ENCODE peak calls at places on chromosomes 12 and 14, in four cellular contexts. K, S, W and C are unnamed samples.
A peak's percentile ranks its signal among the peaks of the same experiment; 100 is the strongest.

GRCh38 chr12:67667276-67668073 is 18.9 kb downstream of the DYRK2 start:
- DNase-seq in K (no peak), S (no peak), W (no peak), C (no peak)

GRCh38 chr14:63180017-63180416 is 24.2 kb upstream of the RHOJ start:
- DNase-seq in K (no peak), S (no peak), W (no peak), C (no peak)

GRCh38 chr14:102668291-102668873 is 75.9 kb downstream of the RCOR1 start:
- DNase-seq in K (no peak), S (no peak), W (no peak), C (no peak)

GRCh38 chr14:51454351-51454750 is 197.4 kb upstream of the FRMD6 start:
- DNase-seq in K (no peak), S (no peak), W (no peak), C (no peak)

GRCh38 chr12:116172224-116172849 is 105.2 kb downstream of the MED13L start:
- DNase-seq in K (no peak), S (no peak), W (peak; percentile 46), C (no peak)

GRCh38 chr14:103349982-103350381 is 15.9 kb downstream of the EIF5 start:
- DNase-seq in K (no peak), S (no peak), W (no peak), C (no peak)

GRCh38 chr12:27206801-27207502 is 37.1 kb upstream of the STK38L start:
- DNase-seq in K (no peak), S (no peak), W (no peak), C (no peak)

GRCh38 chr12:102026728-102027127 is 35.1 kb downstream of the WASHC3 start:
- DNase-seq in K (no peak), S (no peak), W (no peak), C (no peak)

GRCh38 chr14:52315355-52315718 is 1.2 kb downstream of the PTGER2 start:
- DNase-seq in K (no peak), S (no peak), W (no peak), C (no peak)

GRCh38 chr12:115375188-115375991 is 691.4 kb upstream of the TBX3 start:
- DNase-seq in K (no peak), S (peak; percentile 66), W (peak; percentile 61), C (peak; percentile 65)

GRCh38 chr14:93857081-93857480 is 68.8 kb upstream of the PRIMA1 start:
- DNase-seq in K (no peak), S (no peak), W (no peak), C (no peak)

GRCh38 chr12:113222730-113223531 is 1.7 kb downstream of the TPCN1 start:
- DNase-seq in K (peak; percentile 66), S (no peak), W (no peak), C (no peak)

GRCh38 chr14:76939015-76939742 is 89.3 kb downstream of the IRF2BPL start:
- DNase-seq in K (no peak), S (no peak), W (no peak), C (no peak)

GRCh38 chr14:103879570-103880333 is 32.4 kb upstream of the PPP1R13B start:
- DNase-seq in K (no peak), S (no peak), W (no peak), C (no peak)

GRCh38 chr12:25792031-25792430 is 166.5 kb upstream of the RASSF8 start:
- DNase-seq in K (no peak), S (no peak), W (no peak), C (no peak)

GRCh38 chr14:88993946-88994345 is 169.5 kb downstream of the TTC8 start:
- DNase-seq in K (no peak), S (no peak), W (no peak), C (no peak)

GRCh38 chr12:94954029-94954685 is 49.3 kb downstream of the NDUFA12 start:
- DNase-seq in K (no peak), S (no peak), W (no peak), C (no peak)

GRCh38 chr12:59650594-59651229 is 54.9 kb downstream of the SLC16A7 start:
- DNase-seq in K (no peak), S (no peak), W (no peak), C (no peak)

GRCh38 chr14:68476212-68476964 is 316.5 kb downstream of the ZFP36L1 start:
- DNase-seq in K (no peak), S (peak; percentile 65), W (peak; percentile 54), C (peak; percentile 93)

GRCh38 chr12:88812610-88813009 is 232.3 kb upstream of the KITLG start:
- DNase-seq in K (no peak), S (no peak), W (no peak), C (no peak)

GRCh38 chr12:127054531-127054930 is 1212.4 kb upstream of the TMEM132C start:
- DNase-seq in K (no peak), S (no peak), W (no peak), C (no peak)

GRCh38 chr12:101945361-101946232 is 68.2 kb downstream of the DRAM1 start:
- DNase-seq in K (no peak), S (no peak), W (no peak), C (no peak)

GRCh38 chr12:1494856-1495255 is 99.5 kb downstream of the FBXL14 start:
- DNase-seq in K (no peak), S (no peak), W (no peak), C (no peak)

GRCh38 chr14:94173471-94173884 is 644 bp upstream of the PPP4R4 start:
- DNase-seq in K (no peak), S (peak; percentile 22), W (peak; percentile 10), C (no peak)

GRCh38 chr14:77372304-77372841 is 4.5 kb downstream of the TMED8 start:
- DNase-seq in K (peak; percentile 94), S (peak; percentile 68), W (peak; percentile 60), C (peak; percentile 83)

GRCh38 chr14:105864651-105865265 is 338.4 kb downstream of the TMEM121 start:
- DNase-seq in K (no peak), S (no peak), W (no peak), C (no peak)

GRCh38 chr12:21819678-21820077 is 45.2 kb upstream of the KCNJ8 start:
- DNase-seq in K (no peak), S (no peak), W (no peak), C (no peak)

GRCh38 chr14:50260511-50260910 is 29.1 kb upstream of the SOS2 start:
- DNase-seq in K (peak; percentile 83), S (no peak), W (peak; percentile 41), C (no peak)

GRCh38 chr12:54956322-54956721 is 28.2 kb downstream of the TESPA1 start:
- DNase-seq in K (no peak), S (no peak), W (no peak), C (no peak)

GRCh38 chr14:74014299-74014698 is 4.8 kb downstream of the ENTPD5 start:
- DNase-seq in K (no peak), S (no peak), W (no peak), C (no peak)